ENCODE peak calls at places on chromosomes 1 and 21, in seven cellular contexts. R, N, C, I, D, V and Z are unnamed samples.

GRCh38 chr1:5992814-5993552 is 758 bp upstream of the NPHP4 start:
- DNase-seq in R (no peak), N (no peak), C (peak; percentile 83), I (peak; percentile 79), D (no peak), V (no peak), Z (no peak)

GRCh38 chr21:33968998-33969353 is 53.4 kb upstream of the ATP5PO start:
- DNase-seq in R (no peak), N (no peak), C (no peak), I (no peak), D (no peak), V (no peak), Z (no peak)

GRCh38 chr1:168676029-168676812 is 52.8 kb downstream of the DPT start:
- DNase-seq in R (no peak), N (no peak), C (no peak), I (no peak), D (no peak), V (no peak), Z (no peak)

GRCh38 chr1:30891223-30891552 is 17.4 kb downstream of the SDC3 start:
- DNase-seq in R (no peak), N (no peak), C (no peak), I (no peak), D (no peak), V (no peak), Z (no peak)

GRCh38 chr1:194300340-194300739 is 1113.9 kb upstream of the B3GALT2 start:
- DNase-seq in R (no peak), N (no peak), C (no peak), I (no peak), D (no peak), V (no peak), Z (no peak)

GRCh38 chr1:212608956-212609700 is 567 bp downstream of the ATF3 start:
- DNase-seq in R (peak; percentile 84), N (peak; percentile 20), C (peak; percentile 87), I (peak; percentile 67), D (peak; percentile 65), V (peak; percentile 80), Z (no peak)

GRCh38 chr1:235131961-235132360 is 3.3 kb upstream of the TOMM20 start:
- DNase-seq in R (no peak), N (no peak), C (no peak), I (no peak), D (no peak), V (no peak), Z (no peak)

GRCh38 chr1:37641059-37641458 is 6.4 kb upstream of the RSPO1 start:
- DNase-seq in R (no peak), N (no peak), C (no peak), I (no peak), D (no peak), V (no peak), Z (no peak)

GRCh38 chr1:99943238-99943794 is 26.5 kb upstream of the SLC35A3 start:
- DNase-seq in R (no peak), N (no peak), C (no peak), I (no peak), D (no peak), V (no peak), Z (no peak)

GRCh38 chr21:38989745-38990423 is 184.2 kb downstream of the ETS2 start:
- DNase-seq in R (no peak), N (no peak), C (peak; percentile 77), I (no peak), D (peak; percentile 70), V (peak; percentile 87), Z (no peak)

GRCh38 chr1:183470961-183471747 is 1.1 kb upstream of the SMG7 start:
- DNase-seq in R (peak; percentile 90), N (peak; percentile 32), C (peak; percentile 74), I (peak; percentile 77), D (peak; percentile 83), V (peak; percentile 86), Z (peak; percentile 93)
- TF ChIP-seq CTCF in R (no peak), N (peak; percentile 21), C (peak; percentile 13), I (peak; percentile 25), D (peak; percentile 23), V (no peak), Z (no peak)

DNA sequence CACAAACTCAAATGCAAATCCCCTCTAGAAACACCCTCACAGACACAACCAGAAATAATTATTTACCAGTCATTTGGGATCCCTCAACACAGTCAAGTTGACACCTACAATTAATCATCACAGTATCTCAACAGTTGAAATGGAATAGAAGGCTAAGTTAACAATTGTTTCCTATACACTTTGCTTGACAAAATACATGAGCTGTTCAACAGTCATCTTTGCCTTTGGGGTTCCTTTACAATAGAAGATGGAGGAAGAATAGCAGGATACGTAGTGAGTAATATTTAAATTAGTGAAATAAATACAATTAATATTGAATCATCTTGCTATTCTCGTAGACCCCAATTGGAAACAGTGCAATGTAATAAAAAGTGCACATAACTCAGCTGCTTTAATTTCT is 487.3 kb upstream of the ADAMTS5 start:
- DNase-seq in R (no peak), N (no peak), C (no peak), I (no peak), D (no peak), V (no peak), Z (no peak)
- H3K27ac ChIP-seq in R (no peak overlapping the region), N (no peak overlapping the region), C (no peak overlapping the region), I (no peak overlapping the region), D (no peak overlapping the region), V (no peak overlapping the region), Z (no peak overlapping the region)

GRCh38 chr1:221001167-221001566 is 121.9 kb downstream of the HLX start:
- DNase-seq in R (no peak), N (no peak), C (no peak), I (no peak), D (no peak), V (no peak), Z (no peak)

GRCh38 chr1:220997791-220998190 is 118.5 kb downstream of the HLX start:
- DNase-seq in R (no peak), N (no peak), C (no peak), I (no peak), D (no peak), V (no peak), Z (no peak)

GRCh38 chr1:221002601-221003000 is 123.4 kb downstream of the HLX start:
- DNase-seq in R (no peak), N (no peak), C (no peak), I (no peak), D (no peak), V (no peak), Z (no peak)

GRCh38 chr1:220994671-220995070 is 115.4 kb downstream of the HLX start:
- DNase-seq in R (no peak), N (no peak), C (no peak), I (no peak), D (no peak), V (no peak), Z (no peak)

GRCh38 chr1:220999872-221000863 is 120.9 kb downstream of the HLX start:
- DNase-seq in R (no peak), N (no peak), C (no peak), I (no peak), D (no peak), V (peak; percentile 66), Z (no peak)
- TF ChIP-seq EP300 in R (no peak), N (peak; percentile 84), C (no peak), I (no peak), D (no peak), V (peak; percentile 26), Z (peak; percentile 57)

GRCh38 chr1:155083865-155084721 is 5.5 kb downstream of the EFNA3 start:
- DNase-seq in R (no peak), N (no peak), C (peak; percentile 41), I (no peak), D (peak; percentile 75), V (no peak), Z (no peak)
- TF ChIP-seq CTCF in R (peak; percentile 0), N (no peak), C (peak; percentile 34), I (peak; percentile 68), D (no peak), V (no peak), Z (no peak)